ENCODE peak calls at places on chromosomes 3 and 15, in six cellular contexts. W is breast epithelium, R is fibroblast of pulmonary artery, M is osteoblast, L is IMR-90, B is fibroblast of lung. C is an unnamed sample.

GRCh38 chr15:27165590-27165989 is 194.6 kb downstream of the GABRG3 start:
- DNase-seq in W (no peak), R (no peak), M (no peak), L (no peak), B (no peak), C (no peak)

GRCh38 chr15:41832875-41833274 is 5.0 kb downstream of the JMJD7 start:
- DNase-seq in W (no peak), R (no peak), M (peak; percentile 94), L (no peak), B (no peak), C (no peak)

GRCh38 chr3:11770105-11770476 is 76.6 kb downstream of the TAMM41 start:
- DNase-seq in W (no peak), R (no peak), M (no peak), L (no peak), B (no peak), C (no peak)

GRCh38 chr15:39628821-39629220 is 47.9 kb downstream of the THBS1 start:
- DNase-seq in W (no peak), R (no peak), M (no peak), L (peak; percentile 10), B (peak; percentile 19), C (no peak)

GRCh38 chr3:98777801-98778220 is 14.7 kb downstream of the ST3GAL6 start:
- DNase-seq in W (no peak), R (peak; percentile 85), M (peak; percentile 34), L (peak; percentile 80), B (peak; percentile 74), C (peak; percentile 81)

GRCh38 chr3:29644956-29645661 is 364.2 kb downstream of the RBMS3 start:
- DNase-seq in W (no peak), R (peak; percentile 30), M (no peak), L (no peak), B (no peak), C (peak; percentile 39)

GRCh38 chr3:143445118-143445517 is 325.5 kb downstream of the CHST2 start:
- DNase-seq in W (no peak), R (no peak), M (no peak), L (peak; percentile 51), B (no peak), C (no peak)

GRCh38 chr3:175266478-175266877 is 407.3 kb downstream of the NAALADL2 start:
- DNase-seq in W (no peak), R (peak; percentile 65), M (no peak), L (peak; percentile 78), B (peak; percentile 81), C (peak; percentile 53)

GRCh38 chr3:122688996-122689395 is 8.4 kb downstream of the PARP14 start:
- DNase-seq in W (no peak), R (no peak), M (no peak), L (no peak), B (no peak), C (no peak)

GRCh38 chr3:46187876-46188275 is 20.2 kb downstream of the CCR1 start:
- DNase-seq in W (no peak), R (no peak), M (peak; percentile 14), L (peak; percentile 58), B (peak; percentile 47), C (peak; percentile 78)

GRCh38 chr3:170740726-170741591 is 129.0 kb downstream of the RPL22L1 start:
- DNase-seq in W (peak; percentile 60), R (peak; percentile 79), M (no peak), L (peak; percentile 72), B (peak; percentile 81), C (peak; percentile 92)
- H3K4me3 ChIP-seq in W (peak overlapping the region; percentile 17), R (no peak overlapping the region), M (peak overlapping the region; percentile 21), L (no peak overlapping the region), B (peak overlapping the region; percentile 35), C (no peak overlapping the region)

GRCh38 chr3:154018100-154018696 is 103.0 kb upstream of the ARHGEF26 start:
- DNase-seq in W (no peak), R (peak; percentile 47), M (no peak), L (peak; percentile 18), B (peak; percentile 23), C (peak; percentile 52)
- TF ChIP-seq CTCF in W (no peak), R (peak; percentile 71), M (peak; percentile 62), L (peak; percentile 41), B (peak; percentile 68), C (peak; percentile 68)

GRCh38 chr3:169764164-169764452 is 752 bp downstream of the TERC start:
- DNase-seq in W (no peak), R (peak; percentile 67), M (peak; percentile 73), L (peak; percentile 29), B (peak; percentile 68), C (peak; percentile 65)

GRCh38 chr3:169769287-169770181 is at the start of gene ACTRT3:
- DNase-seq in W (peak; percentile 63), R (peak; percentile 66), M (peak; percentile 96), L (peak; percentile 43), B (peak; percentile 61), C (peak; percentile 80)

GRCh38 chr3:169764453-169765280 is at the start of gene TERC:
- DNase-seq in W (peak; percentile 94), R (peak; percentile 89), M (peak; percentile 97), L (peak; percentile 82), B (peak; percentile 95), C (peak; percentile 91)

GRCh38 chr3:169760479-169760878 is 4.4 kb downstream of the TERC start:
- DNase-seq in W (no peak), R (peak; percentile 67), M (no peak), L (peak; percentile 53), B (peak; percentile 82), C (peak; percentile 81)

GRCh38 chr3:169765281-169765624 is 393 bp upstream of the TERC start:
- DNase-seq in W (no peak), R (no peak), M (no peak), L (no peak), B (no peak), C (no peak)
- H3K4me3 ChIP-seq in W (peak overlapping the region; percentile 98), R (peak overlapping the region; percentile 71), M (peak overlapping the region; percentile 94), L (peak overlapping the region; percentile 89), B (peak overlapping the region; percentile 18), C (peak overlapping the region; percentile 75)

DNA sequence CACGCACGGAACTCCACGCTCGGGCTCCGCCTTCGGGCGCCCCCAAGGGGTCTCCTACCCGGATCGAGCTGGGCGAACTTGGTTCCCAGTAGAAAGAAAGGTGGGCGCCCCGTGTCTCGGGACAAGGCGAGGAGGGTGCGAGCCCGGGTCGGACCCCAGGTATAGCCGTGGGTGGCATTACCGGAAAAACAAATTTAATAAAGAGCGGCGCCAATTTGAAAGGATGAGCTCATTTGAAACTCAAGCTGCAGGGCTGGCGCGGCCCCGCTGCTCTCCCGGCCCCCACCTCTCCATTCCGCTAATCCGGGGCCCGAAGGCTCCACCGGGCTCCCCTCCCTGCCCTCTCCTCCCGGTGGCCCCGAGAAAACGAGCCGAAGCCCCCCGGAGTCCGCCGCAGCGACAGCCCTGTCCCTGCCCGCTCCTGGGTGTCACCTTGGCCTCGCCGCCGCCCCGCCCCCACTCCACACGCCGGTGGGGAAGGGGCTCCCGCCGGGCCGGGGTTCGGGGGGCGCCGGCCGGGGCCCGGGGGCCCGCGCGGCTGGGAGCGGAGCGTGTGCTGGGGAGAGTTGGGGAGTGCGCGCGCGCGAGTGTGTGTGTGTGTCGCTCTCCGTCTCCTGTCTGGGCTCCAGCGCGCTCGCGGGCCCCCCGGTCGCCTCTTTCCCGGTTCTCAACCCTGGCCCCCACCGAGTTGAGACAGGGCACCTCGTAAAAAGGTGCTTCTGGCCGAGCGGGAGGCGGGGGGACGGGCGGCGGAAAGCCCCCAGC is 1.4 kb downstream of the IGF2BP2 start:
- DNase-seq in W (no peak), R (peak; percentile 47), M (peak; percentile 86), L (peak; percentile 41), B (peak; percentile 40), C (peak; percentile 60)
- TF ChIP-seq CTCF in W (no peak), R (no peak), M (no peak), L (no peak), B (peak; percentile 15), C (peak; percentile 9)

GRCh38 chr3:25780618-25781017 is 2.6 kb downstream of the NGLY1 start:
- DNase-seq in W (no peak), R (no peak), M (no peak), L (no peak), B (no peak), C (no peak)
- H3K4me3 ChIP-seq in W (no peak overlapping the region), R (no peak overlapping the region), M (no peak overlapping the region), L (no peak overlapping the region), B (no peak overlapping the region), C (no peak overlapping the region)